ENCODE peak calls at places on chromosomes 4 and X, in nine cellular contexts. Z, O, E, T, Q, X, A, V and J are unnamed samples.

GRCh38 chrX:39816871-39817731 is 280.7 kb downstream of the BCOR start:
- DNase-seq in A (peak; percentile 47), E (no peak), X (no peak), Q (peak; percentile 41), Z (no peak), V (no peak), T (no peak), O (no peak), J (no peak)

GRCh38 chr4:77994194-77994721 is 62.9 kb upstream of the FRAS1 start:
- DNase-seq in O (peak; percentile 18), X (peak; percentile 57), Z (peak; percentile 34), A (no peak), Q (peak; percentile 81), E (peak; percentile 50), T (peak; percentile 10), V (no peak), J (peak; percentile 20)

GRCh38 chrX:63350551-63350950 is 581 bp downstream of the SPIN4 start:
- DNase-seq in O (peak; percentile 48), A (no peak), V (peak; percentile 12), X (peak; percentile 9), T (no peak), E (peak; percentile 11), Q (peak; percentile 18), Z (no peak), J (no peak)

GRCh38 chr4:106584590-106584989 is 216.0 kb upstream of the GIMD1 start:
- DNase-seq in Z (no peak), O (no peak), Q (no peak), V (no peak), X (no peak), A (no peak), T (no peak), E (no peak), J (no peak)

GRCh38 chrX:77528034-77528433 is 80.8 kb downstream of the FGF16 start:
- DNase-seq in X (peak; percentile 56), A (no peak), E (no peak), O (no peak), Z (no peak), Q (no peak), V (no peak), T (no peak), J (no peak)

GRCh38 chr4:110007217-110007616 is 94.5 kb downstream of the EGF start:
- DNase-seq in Q (no peak), T (no peak), O (no peak), A (no peak), Z (no peak), E (no peak), V (no peak), X (no peak), J (no peak)

GRCh38 chrX:826026-826425 is 195.4 kb downstream of the SHOX start:
- DNase-seq in O (no peak), E (no peak), V (no peak), X (no peak), A (no peak), Q (no peak), Z (no peak), T (peak; percentile 12), J (no peak)

GRCh38 chr4:153276966-153277365 is 67.5 kb upstream of the MND1 start:
- DNase-seq in A (no peak), E (no peak), Q (no peak), Z (no peak), O (no peak), T (no peak), X (no peak), V (peak; percentile 15), J (no peak)

GRCh38 chr4:102815981-102816380 is 11.4 kb downstream of the UBE2D3 start:
- DNase-seq in A (no peak), O (no peak), Q (peak; percentile 8), T (peak; percentile 19), E (no peak), V (no peak), Z (no peak), X (no peak), J (no peak)

GRCh38 chr4:125070869-125071268 is 243.9 kb upstream of the FAT4 start:
- DNase-seq in Z (no peak), O (no peak), V (no peak), Q (no peak), A (no peak), T (no peak), E (no peak), X (no peak), J (no peak)

GRCh38 chrX:146707781-146708180 is 101.8 kb upstream of the CXorf51B start:
- DNase-seq in Q (peak; percentile 3), V (no peak), T (no peak), Z (no peak), E (no peak), X (no peak), O (no peak), A (no peak), J (no peak)

GRCh38 chr4:152696764-152697250 is 17.0 kb upstream of the TMEM154 start:
- DNase-seq in A (no peak), E (no peak), Z (peak; percentile 12), V (no peak), Q (no peak), X (no peak), T (no peak), O (no peak), J (no peak)

GRCh38 chrX:123487226-123487625 is 245.6 kb downstream of the THOC2 start:
- DNase-seq in O (no peak), Q (no peak), A (no peak), V (no peak), T (no peak), Z (no peak), X (no peak), E (no peak), J (no peak)

GRCh38 chrX:56968980-56969379 is 26.4 kb downstream of the SPIN3 start:
- DNase-seq in Q (no peak), Z (no peak), O (no peak), E (no peak), X (no peak), V (no peak), A (no peak), T (no peak), J (no peak)

GRCh38 chrX:43744284-43744683 is 88.2 kb downstream of the MAOA start:
- DNase-seq in E (no peak), V (no peak), Z (no peak), O (no peak), X (no peak), Q (no peak), T (no peak), A (no peak), J (no peak)

GRCh38 chr4:86497131-86497530 is 97.0 kb upstream of the PTPN13 start:
- DNase-seq in O (no peak), V (no peak), X (no peak), A (peak; percentile 50), E (no peak), T (no peak), Z (no peak), Q (peak; percentile 22), J (no peak)

GRCh38 chr4:20391224-20391623 is 139.5 kb downstream of the SLIT2 start:
- DNase-seq in Q (no peak), O (no peak), V (no peak), T (peak; percentile 46), Z (no peak), A (no peak), X (no peak), E (no peak), J (no peak)

GRCh38 chrX:39576081-39576701 is 521.6 kb downstream of the BCOR start:
- DNase-seq in E (peak; percentile 18), O (no peak), A (no peak), Q (no peak), Z (no peak), T (no peak), V (peak; percentile 11), X (peak; percentile 57), J (no peak)

GRCh38 chrX:123348468-123348867 is 164.4 kb downstream of the GRIA3 start:
- DNase-seq in E (no peak), T (no peak), A (no peak), X (no peak), V (no peak), O (no peak), Z (no peak), Q (no peak), J (no peak)

GRCh38 chrX:2841511-2841910 is 12.8 kb downstream of the GYG2 start:
- DNase-seq in A (no peak), Z (no peak), O (no peak), Q (no peak), V (no peak), X (no peak), T (no peak), E (no peak), J (no peak)
- TF ChIP-seq CTCF in A (no peak), Z (no peak), O (no peak), Q (no peak), V (no peak), X (no peak), T (no peak), E (no peak), J (no peak)

GRCh38 chr4:118035309-118035708 is 1.0 kb downstream of the NDST3 start:
- DNase-seq in A (no peak), X (no peak), Z (no peak), T (no peak), V (no peak), Q (no peak), O (no peak), E (no peak), J (no peak)
- TF ChIP-seq CTCF in A (no peak), X (peak; percentile 28), Z (no peak), T (no peak), V (no peak), Q (no peak), O (no peak), E (no peak), J (no peak)

GRCh38 chr4:52866734-52867133 is 4.6 kb downstream of the RASL11B start:
- DNase-seq in Q (no peak), T (no peak), E (no peak), Z (no peak), X (no peak), V (no peak), O (no peak), A (no peak), J (no peak)

GRCh38 chr4:52869196-52869595 is 7.1 kb downstream of the RASL11B start:
- DNase-seq in A (peak; percentile 84), O (peak; percentile 50), E (peak; percentile 49), Z (no peak), Q (peak; percentile 68), X (peak; percentile 88), T (peak; percentile 55), V (peak; percentile 76), J (no peak)

GRCh38 chr4:52869656-52870055 is 7.5 kb downstream of the RASL11B start:
- DNase-seq in O (no peak), X (peak; percentile 50), Q (no peak), V (no peak), T (no peak), A (no peak), Z (no peak), E (no peak), J (no peak)

GRCh38 chr4:52870225-52870624 is 8.1 kb downstream of the RASL11B start:
- DNase-seq in A (no peak), O (no peak), Z (no peak), T (no peak), Q (no peak), E (no peak), X (no peak), V (peak; percentile 47), J (no peak)

GRCh38 chr4:52868138-52868537 is 6.0 kb downstream of the RASL11B start:
- DNase-seq in Q (peak; percentile 46), Z (no peak), T (no peak), X (peak; percentile 60), V (peak; percentile 57), A (peak; percentile 60), O (no peak), E (peak; percentile 51), J (no peak)
- TF ChIP-seq CTCF in Q (no peak), Z (no peak), T (no peak), X (no peak), V (no peak), A (no peak), O (no peak), E (no peak), J (no peak)

GRCh38 chr4:32251126-32251525 is 1531.0 kb downstream of the PCDH7 start:
- DNase-seq in V (no peak), Q (no peak), T (no peak), A (no peak), E (no peak), Z (no peak), X (no peak), O (no peak), J (no peak)
- TF ChIP-seq CTCF in V (no peak), Q (no peak), T (no peak), A (no peak), E (no peak), Z (no peak), X (no peak), O (no peak), J (no peak)